ENCODE peak calls at places on chromosome 17, in four cellular contexts. X is astrocyte of the cerebellum, K is lower leg skin, G is A549. N is an unnamed sample.

GRCh38 chr17:49016775-49017463 is 19.7 kb downstream of the IGF2BP1 start:
- DNase-seq in K (peak), X (no peak), G (peak), N (peak)

GRCh38 chr17:61575352-61575975 is 15.6 kb downstream of the NACA2 start:
- DNase-seq in G (no peak), K (no peak), X (no peak), N (no peak)

GRCh38 chr17:78300962-78301820 is 58.7 kb downstream of the SOCS3 start:
- DNase-seq in G (no peak), X (no peak), K (no peak), N (peak)

GRCh38 chr17:60439501-60439900 is 17.2 kb downstream of the CHCT1 start:
- DNase-seq in K (no peak), X (no peak), G (no peak), N (peak)

GRCh38 chr17:80492343-80493136 is 16.1 kb upstream of the NPTX1 start:
- DNase-seq in K (no peak), X (no peak), G (no peak), N (no peak)

GRCh38 chr17:35084987-35085386 is 21.5 kb upstream of the RFFL start:
- DNase-seq in X (no peak), G (peak), K (no peak), N (peak)

GRCh38 chr17:74037320-74037719 is 166.2 kb upstream of the RPL38 start:
- DNase-seq in X (no peak), G (no peak), K (no peak), N (peak)

GRCh38 chr17:55320594-55321506 is 56.1 kb downstream of the HLF start:
- DNase-seq in G (no peak), X (no peak), K (peak), N (no peak)

GRCh38 chr17:13593757-13594156 is 8.0 kb downstream of the HS3ST3A1 start:
- DNase-seq in X (no peak), K (no peak), G (no peak), N (no peak)

GRCh38 chr17:82231562-82232321 is 2.9 kb downstream of the SLC16A3 start:
- DNase-seq in K (no peak), G (peak), X (no peak), N (peak)

GRCh38 chr17:9729735-9730420 is 61.5 kb downstream of the DHRS7C start:
- DNase-seq in X (no peak), G (peak), K (no peak), N (peak)

GRCh38 chr17:64441772-64442549 is 7.0 kb upstream of the MILR1 start:
- DNase-seq in G (no peak), K (no peak), X (no peak), N (no peak)

GRCh38 chr17:7281953-7282751 is 634 bp downstream of the SLC2A4 start:
- DNase-seq in K (peak), G (no peak), X (no peak), N (no peak)

GRCh38 chr17:17175917-17176316 is 30.2 kb downstream of the PLD6 start:
- DNase-seq in X (no peak), K (no peak), G (no peak), N (no peak)

GRCh38 chr17:27974045-27974436 is 68.4 kb upstream of the NLK start:
- DNase-seq in G (no peak), X (no peak), K (no peak), N (no peak)

GRCh38 chr17:77482375-77483127 is 341.8 kb downstream of the SEC14L1 start:
- DNase-seq in G (no peak), X (no peak), K (no peak), N (no peak)

GRCh38 chr17:68709995-68710780 is 109.0 kb upstream of the FAM20A start:
- DNase-seq in K (no peak), G (no peak), X (no peak), N (no peak)

GRCh38 chr17:8124350-8125195 is 667 bp upstream of the HES7 start:
- DNase-seq in X (no peak), K (no peak), G (no peak), N (peak)

GRCh38 chr17:80095844-80096475 is 5.4 kb upstream of the GAA start:
- DNase-seq in X (no peak), K (peak), G (no peak), N (no peak)

DNA sequence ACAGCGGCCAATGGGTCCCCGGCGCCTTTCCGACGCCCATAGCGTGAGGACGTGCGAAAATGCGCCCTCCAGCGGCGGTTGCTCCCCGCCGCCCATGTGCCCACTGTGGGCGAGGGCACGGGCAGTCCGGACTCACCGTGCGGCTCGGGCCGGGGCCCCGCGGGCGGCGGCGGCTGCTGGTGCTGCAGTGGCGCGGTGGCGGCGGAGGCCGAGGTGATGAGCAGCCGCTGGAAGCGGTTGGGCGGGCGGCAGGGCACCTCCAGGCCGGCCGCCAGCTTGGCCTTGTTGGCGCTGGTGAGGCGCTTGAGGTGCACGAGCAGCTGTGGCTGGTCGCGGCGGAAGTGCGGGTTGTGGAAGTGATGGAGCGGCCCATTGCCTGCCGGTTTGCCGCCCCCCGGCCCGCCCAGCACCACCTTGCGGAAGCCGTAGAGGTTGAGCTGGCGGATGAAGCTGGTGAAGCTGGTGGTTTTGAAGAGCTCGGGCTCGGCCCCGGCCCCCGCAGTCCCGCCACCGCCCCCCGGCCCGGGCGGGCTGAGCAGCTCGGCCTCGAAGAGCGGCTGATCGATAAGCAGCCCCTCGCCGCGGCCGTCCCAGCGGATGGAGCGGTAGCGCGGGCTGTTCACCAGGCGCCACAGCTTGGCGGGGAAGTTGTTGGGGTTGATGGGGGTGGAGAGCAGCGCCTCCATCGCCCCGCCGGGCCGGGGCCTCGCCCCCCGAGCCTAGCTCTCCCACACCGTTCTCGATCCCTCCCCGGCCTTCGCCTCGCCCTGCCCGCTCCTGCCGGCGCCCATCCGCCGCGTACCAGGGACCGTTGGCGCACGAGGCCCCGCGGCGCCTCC is at the start of gene HSF5:
- DNase-seq in K (no peak), G (no peak), X (no peak), N (no peak)
- TF ChIP-seq CTCF in K (no peak), G (no peak), X (no peak), N (no peak)

GRCh38 chr17:46720408-46720807 is 98.1 kb downstream of the WNT3 start:
- DNase-seq in X (no peak), K (no peak), G (no peak), N (no peak)
- TF ChIP-seq CTCF in X (no peak), K (no peak), G (no peak), N (no peak)

GRCh38 chr17:32993977-32994376 is 2.3 kb downstream of the SPACA3 start:
- DNase-seq in G (no peak), K (no peak), X (no peak), N (no peak)

GRCh38 chr17:33002245-33002644 is 10.6 kb downstream of the SPACA3 start:
- DNase-seq in G (no peak), X (no peak), K (no peak), N (no peak)

GRCh38 chr17:32998893-32999240 is 7.2 kb downstream of the SPACA3 start:
- DNase-seq in X (no peak), K (no peak), G (no peak), N (peak)

GRCh38 chr17:32995416-32995815 is 3.8 kb downstream of the SPACA3 start:
- DNase-seq in G (no peak), X (no peak), K (no peak), N (no peak)

DNA sequence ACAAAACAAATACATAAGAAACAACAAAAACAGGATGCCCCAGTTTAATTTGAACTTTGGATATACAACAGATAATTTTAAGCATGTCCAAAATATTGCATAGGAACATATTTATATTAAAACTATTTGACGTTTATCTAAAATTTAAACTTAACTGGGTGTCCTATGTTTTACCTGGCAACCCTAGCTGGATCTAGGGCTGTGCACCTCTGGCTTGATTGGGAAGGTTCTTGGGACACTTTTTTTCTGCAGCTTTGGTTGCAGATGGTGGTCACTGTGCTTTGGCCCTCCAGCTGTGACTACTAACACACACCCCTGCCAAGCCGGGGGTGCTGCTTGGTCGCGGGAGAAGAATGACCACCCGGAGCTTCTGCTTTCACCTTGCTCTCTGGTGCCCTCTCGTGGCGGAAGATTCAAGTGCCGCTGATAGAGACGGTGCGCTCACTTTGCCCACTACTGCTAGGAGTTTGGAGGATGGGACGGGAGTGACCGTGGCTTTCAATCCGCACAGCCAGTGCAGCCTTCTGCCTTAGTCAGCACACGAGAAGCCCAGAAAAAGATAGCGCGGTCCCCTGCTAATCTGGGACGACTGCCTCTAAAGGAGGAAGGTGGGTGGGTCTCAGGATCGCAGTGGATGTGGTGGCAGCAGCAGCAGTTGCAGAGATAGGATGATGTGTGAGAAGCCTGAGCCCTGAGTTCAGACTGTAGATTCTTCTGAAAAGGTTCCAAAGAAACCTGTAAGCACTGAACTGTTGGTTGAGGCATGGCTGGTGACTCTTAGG is 6.7 kb downstream of the SPACA3 start:
- DNase-seq in X (peak), K (peak), G (peak), N (peak)
- TF ChIP-seq CTCF in X (peak), K (peak), G (peak), N (peak)

GRCh38 chr17:29117440-29117753 is 62.8 kb downstream of the MYO18A start:
- DNase-seq in X (no peak), K (no peak), G (no peak), N (no peak)
- TF ChIP-seq CTCF in X (no peak), K (no peak), G (no peak), N (no peak)